ENCODE peak calls at places on chromosomes 5 and 9, in eight cellular contexts. V is NCI-H2171 treated with DMSO at 0.1 percent for 48 hours; P is naive thymus-derived CD8-positive, alpha-beta T cell; T is GM12891; B is left ventricle myocardium inferior; L is thoracic aorta; I is GM18507; H is BJ. M is an unnamed sample.

GRCh38 chr5:68047035-68047434 is 168.5 kb upstream of the PIK3R1 start:
- DNase-seq in L (no peak), V (no peak), I (no peak), B (no peak), P (no peak), T (no peak), H (peak), M (no peak)

GRCh38 chr5:108028411-108028810 is 353.5 kb downstream of the FBXL17 start:
- DNase-seq in L (no peak), H (no peak), I (no peak), P (no peak), V (no peak), B (no peak), T (no peak), M (no peak)

GRCh38 chr9:37508135-37508833 is 22.5 kb downstream of the POLR1E start:
- DNase-seq in I (no peak), L (no peak), H (no peak), T (no peak), B (no peak), P (no peak), V (no peak), M (no peak)

GRCh38 chr9:97940707-97941106 is 2.7 kb upstream of the HEMGN start:
- DNase-seq in I (no peak), P (no peak), B (no peak), V (no peak), T (no peak), H (no peak), L (no peak), M (no peak)

GRCh38 chr5:1792842-1793266 is 6.8 kb downstream of the MRPL36 start:
- DNase-seq in T (peak), P (peak), B (no peak), H (no peak), L (no peak), I (peak), V (no peak), M (no peak)

GRCh38 chr5:141420855-141421488 is at the start of gene PCDHGA11:
- DNase-seq in I (no peak), P (no peak), V (no peak), L (no peak), T (no peak), B (no peak), H (no peak), M (no peak)

GRCh38 chr9:130143974-130144373 is 28.2 kb upstream of the NCS1 start:
- DNase-seq in H (no peak), V (no peak), L (no peak), P (no peak), T (no peak), I (no peak), B (peak), M (no peak)

GRCh38 chr5:173691931-173692330 is 75.5 kb upstream of the BOD1 start:
- DNase-seq in B (no peak), L (no peak), I (no peak), H (no peak), V (no peak), P (no peak), T (no peak), M (no peak)